ENCODE peak calls at places on chromosomes 3 and 15, in six cellular contexts. M, O, K, I, A and W are unnamed samples.
A peak's percentile ranks its signal among the peaks of the same experiment; 100 is the strongest.

GRCh38 chr3:53617893-53618523 is 123.6 kb downstream of the CACNA1D start:
- DNase-seq in M (no peak), O (no peak), K (peak; percentile 33), I (no peak), A (no peak), W (no peak)

GRCh38 chr3:98018301-98018700 is 16.8 kb downstream of the GABRR3 start:
- DNase-seq in M (no peak), O (no peak), K (no peak), I (no peak), A (no peak), W (no peak)

GRCh38 chr3:40764722-40765121 is 240.0 kb downstream of the ZNF621 start:
- DNase-seq in M (no peak), O (no peak), K (no peak), I (no peak), A (no peak), W (no peak)

GRCh38 chr3:73255609-73256029 is 194.2 kb downstream of the EBLN2 start:
- DNase-seq in M (peak; percentile 61), O (no peak), K (no peak), I (peak; percentile 4), A (no peak), W (no peak)

GRCh38 chr15:76285241-76285825 is 25.9 kb downstream of the ETFA start:
- DNase-seq in M (no peak), O (peak; percentile 22), K (no peak), I (no peak), A (no peak), W (peak; percentile 20)

GRCh38 chr3:192296845-192297244 is 430.5 kb downstream of the FGF12 start:
- DNase-seq in M (no peak), O (no peak), K (no peak), I (no peak), A (no peak), W (no peak)

GRCh38 chr15:34893967-34894366 is 75.6 kb downstream of the AQR start:
- DNase-seq in M (no peak), O (no peak), K (no peak), I (no peak), A (no peak), W (no peak)

GRCh38 chr15:90838066-90838465 is 30.3 kb upstream of the FURIN start:
- DNase-seq in M (no peak), O (no peak), K (no peak), I (no peak), A (peak; percentile 73), W (peak; percentile 90)

GRCh38 chr15:40365624-40366023 is 7.6 kb downstream of the DISP2 start:
- DNase-seq in M (no peak), O (no peak), K (no peak), I (no peak), A (no peak), W (no peak)

GRCh38 chr3:28228623-28229022 is 12.8 kb upstream of the CMC1 start:
- DNase-seq in M (no peak), O (no peak), K (no peak), I (no peak), A (no peak), W (no peak)

GRCh38 chr3:45642731-45643152 is 46.5 kb upstream of the SACM1L start:
- DNase-seq in M (no peak), O (no peak), K (no peak), I (no peak), A (no peak), W (no peak)

GRCh38 chr3:15056676-15057404 is 8.3 kb downstream of the MRPS25 start:
- DNase-seq in M (no peak), O (no peak), K (no peak), I (no peak), A (no peak), W (no peak)

GRCh38 chr3:36792342-36792741 is 28.0 kb upstream of the DCLK3 start:
- DNase-seq in M (no peak), O (peak; percentile 51), K (no peak), I (peak; percentile 3), A (no peak), W (no peak)

GRCh38 chr3:39819517-39820298 is 10.3 kb downstream of the MYRIP start:
- DNase-seq in M (no peak), O (no peak), K (no peak), I (no peak), A (no peak), W (no peak)

GRCh38 chr3:193145248-193145647 is 95.8 kb upstream of the PLAAT1 start:
- DNase-seq in M (no peak), O (no peak), K (no peak), I (no peak), A (no peak), W (no peak)

GRCh38 chr3:170809021-170809974 is 60.7 kb downstream of the RPL22L1 start:
- DNase-seq in M (peak; percentile 68), O (peak; percentile 48), K (no peak), I (peak; percentile 48), A (no peak), W (no peak)

GRCh38 chr3:35224571-35225280 is 414.6 kb upstream of the ARPP21 start:
- DNase-seq in M (no peak), O (no peak), K (no peak), I (no peak), A (no peak), W (no peak)

GRCh38 chr15:72340366-72340765 is 20.4 kb upstream of the CELF6 start:
- DNase-seq in M (no peak), O (no peak), K (no peak), I (no peak), A (no peak), W (no peak)

GRCh38 chr3:88059380-88060160 is 515 bp downstream of the ZNF654 start:
- DNase-seq in M (no peak), O (no peak), K (no peak), I (no peak), A (no peak), W (no peak)

GRCh38 chr3:133246119-133246518 is 153.7 kb upstream of the BFSP2 start:
- DNase-seq in M (no peak), O (no peak), K (no peak), I (no peak), A (no peak), W (no peak)

GRCh38 chr3:157154563-157155333 is 5.2 kb downstream of the CCNL1 start:
- DNase-seq in M (no peak), O (no peak), K (no peak), I (no peak), A (no peak), W (no peak)

GRCh38 chr3:172698650-172699049 is 12.2 kb downstream of the NCEH1 start:
- DNase-seq in M (no peak), O (no peak), K (no peak), I (no peak), A (no peak), W (no peak)

GRCh38 chr15:90818251-90819210 is 49.9 kb upstream of the FURIN start:
- DNase-seq in M (peak; percentile 70), O (peak; percentile 86), K (peak; percentile 29), I (no peak), A (no peak), W (no peak)

GRCh38 chr3:128011140-128011539 is 41.1 kb upstream of the SEC61A1 start:
- DNase-seq in M (no peak), O (peak; percentile 13), K (no peak), I (no peak), A (no peak), W (no peak)

GRCh38 chr3:67655364-67656121 is 1.1 kb upstream of the SUCLG2 start:
- DNase-seq in M (no peak), O (peak; percentile 32), K (no peak), I (no peak), A (peak; percentile 59), W (peak; percentile 55)
- H3K27ac ChIP-seq in M (peak overlapping the region; percentile 78), O (peak overlapping the region; percentile 81), K (peak overlapping the region; percentile 96), I (no peak overlapping the region), A (no peak overlapping the region), W (peak overlapping the region; percentile 83)

GRCh38 chr3:57091471-57091870 is 31.0 kb downstream of the SPATA12 start:
- DNase-seq in M (no peak), O (no peak), K (no peak), I (peak; percentile 68), A (no peak), W (no peak)

GRCh38 chr3:57086201-57086600 is 25.7 kb downstream of the SPATA12 start:
- DNase-seq in M (no peak), O (no peak), K (no peak), I (no peak), A (no peak), W (no peak)

GRCh38 chr3:57089043-57089442 is 28.6 kb downstream of the SPATA12 start:
- DNase-seq in M (no peak), O (no peak), K (no peak), I (no peak), A (no peak), W (no peak)

GRCh38 chr3:57087361-57088092 is 27.1 kb downstream of the SPATA12 start:
- DNase-seq in M (no peak), O (no peak), K (no peak), I (no peak), A (no peak), W (no peak)

DNA sequence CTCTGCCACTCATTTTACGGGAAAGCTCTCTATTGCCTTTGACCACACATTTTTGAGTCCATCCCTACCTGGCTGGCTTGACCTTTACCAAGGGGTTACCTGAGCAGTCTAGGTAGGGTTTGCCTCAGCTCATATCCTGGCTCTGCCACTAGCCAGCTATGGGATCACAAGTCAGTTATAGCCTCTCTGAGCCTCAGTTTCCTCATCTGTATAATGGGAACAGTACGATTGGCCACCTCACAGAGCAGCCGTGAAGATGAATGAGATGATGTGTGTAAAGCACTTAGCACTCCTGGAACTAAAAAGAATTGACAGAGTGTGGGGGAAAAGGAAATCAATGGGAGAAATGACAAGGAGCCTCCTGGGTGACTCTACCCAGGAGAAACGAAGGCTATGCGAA is 28.0 kb downstream of the SPATA12 start:
- DNase-seq in M (no peak), O (no peak), K (no peak), I (no peak), A (no peak), W (no peak)
- H3K27ac ChIP-seq in M (no peak overlapping the region), O (no peak overlapping the region), K (no peak overlapping the region), I (no peak overlapping the region), A (no peak overlapping the region), W (no peak overlapping the region)

GRCh38 chr3:180860180-180860858 is 52.2 kb upstream of the FXR1 start:
- DNase-seq in M (no peak), O (no peak), K (no peak), I (no peak), A (no peak), W (no peak)

GRCh38 chr3:180855956-180856355 is 56.5 kb upstream of the FXR1 start:
- DNase-seq in M (no peak), O (no peak), K (no peak), I (no peak), A (no peak), W (no peak)

GRCh38 chr3:180855364-180855763 is 57.1 kb upstream of the FXR1 start:
- DNase-seq in M (no peak), O (peak; percentile 20), K (no peak), I (no peak), A (no peak), W (no peak)

DNA sequence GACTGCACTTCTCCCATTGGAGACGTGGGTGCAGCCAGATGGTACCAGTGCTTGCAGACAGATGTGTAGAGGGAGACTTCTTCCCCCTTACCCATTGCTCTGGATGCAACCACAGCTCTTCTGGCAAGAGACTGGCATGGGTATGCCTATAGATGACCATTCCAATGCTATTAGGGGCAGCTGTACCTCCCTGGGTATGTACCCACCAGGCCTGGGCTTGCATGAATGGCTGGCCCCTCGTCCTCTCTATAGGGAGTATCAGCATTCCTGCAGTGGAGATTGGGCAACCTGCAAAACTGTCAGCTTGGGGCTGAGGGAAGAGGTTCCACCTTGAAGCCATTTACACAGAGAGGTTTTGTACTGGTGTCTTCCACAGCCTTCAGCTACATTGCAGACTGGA is 57.6 kb upstream of the FXR1 start:
- DNase-seq in M (no peak), O (no peak), K (no peak), I (no peak), A (no peak), W (no peak)
- H3K27ac ChIP-seq in M (no peak overlapping the region), O (no peak overlapping the region), K (no peak overlapping the region), I (no peak overlapping the region), A (no peak overlapping the region), W (no peak overlapping the region)

GRCh38 chr15:97960364-97961066 is at the start of gene ARRDC4:
- DNase-seq in M (peak; percentile 100), O (no peak), K (peak; percentile 100), I (peak; percentile 100), A (peak; percentile 52), W (peak; percentile 95)
- H3K27ac ChIP-seq in M (peak within 1 kb of the TSS; percentile 49), O (no peak within 1 kb of the TSS), K (peak within 1 kb of the TSS; percentile 92), I (no peak within 1 kb of the TSS), A (no peak within 1 kb of the TSS), W (peak within 1 kb of the TSS; percentile 57)